ENCODE peak calls at places on chromosomes 5 and 9, in six cellular contexts. U, N, P, A, X and C are unnamed samples.

GRCh38 chr5:82605441-82605973 is 327.4 kb upstream of the RPS23 start:
- DNase-seq in U (no peak), N (no peak), P (no peak), A (no peak), X (peak; percentile 3), C (no peak)

GRCh38 chr5:170306381-170306790 is 8.8 kb upstream of the LCP2 start:
- DNase-seq in U (peak; percentile 70), N (no peak), P (no peak), A (peak; percentile 82), X (no peak), C (peak; percentile 16)

GRCh38 chr9:78239506-78239905 is 3.6 kb downstream of the CEP78 start:
- DNase-seq in U (no peak), N (no peak), P (peak; percentile 63), A (no peak), X (no peak), C (no peak)

GRCh38 chr5:12959744-12960143 is 984.7 kb downstream of the DNAH5 start:
- DNase-seq in U (no peak), N (no peak), P (no peak), A (no peak), X (no peak), C (no peak)

GRCh38 chr5:96816430-96816939 is 8.7 kb upstream of the ERAP1 start:
- DNase-seq in U (no peak), N (peak; percentile 75), P (no peak), A (no peak), X (peak; percentile 67), C (no peak)

GRCh38 chr9:95336281-95336680 is 18.8 kb upstream of the FANCC start:
- DNase-seq in U (peak; percentile 35), N (no peak), P (peak; percentile 74), A (peak; percentile 31), X (no peak), C (no peak)

GRCh38 chr5:35046754-35047153 is 995 bp downstream of the AGXT2 start:
- DNase-seq in U (no peak), N (no peak), P (no peak), A (peak; percentile 99), X (no peak), C (peak; percentile 94)

GRCh38 chr5:137743031-137743640 is 7.2 kb upstream of the KLHL3 start:
- DNase-seq in U (peak; percentile 35), N (no peak), P (peak; percentile 37), A (peak; percentile 87), X (no peak), C (no peak)

GRCh38 chr9:35273591-35273990 is 111.8 kb downstream of the UNC13B start:
- DNase-seq in U (no peak), N (no peak), P (no peak), A (no peak), X (no peak), C (no peak)

GRCh38 chr5:67493676-67494075 is 297.1 kb upstream of the CD180 start:
- DNase-seq in U (no peak), N (no peak), P (peak; percentile 20), A (peak; percentile 45), X (no peak), C (no peak)

GRCh38 chr9:137031904-137032639 is at the start of gene FUT7:
- DNase-seq in U (no peak), N (peak; percentile 75), P (no peak), A (no peak), X (peak; percentile 70), C (no peak)

GRCh38 chr5:92544567-92544966 is 1036.5 kb downstream of the NR2F1-AS1 start:
- DNase-seq in U (no peak), N (no peak), P (no peak), A (peak; percentile 48), X (no peak), C (no peak)

GRCh38 chr5:164051745-164052144 is 546.3 kb downstream of the MAT2B start:
- DNase-seq in U (no peak), N (no peak), P (no peak), A (peak; percentile 84), X (no peak), C (no peak)

GRCh38 chr5:132253008-132253441 is 4.5 kb upstream of the PDLIM4 start:
- DNase-seq in U (no peak), N (no peak), P (no peak), A (no peak), X (no peak), C (no peak)

GRCh38 chr9:110013064-110013463 is 194.9 kb downstream of the C9orf152 start:
- DNase-seq in U (no peak), N (no peak), P (no peak), A (no peak), X (no peak), C (no peak)

GRCh38 chr9:20353931-20354652 is 268.2 kb downstream of the MLLT3 start:
- DNase-seq in U (no peak), N (no peak), P (no peak), A (peak; percentile 80), X (peak; percentile 14), C (no peak)

GRCh38 chr5:134177197-134178171 is 734 bp upstream of the SKP1 start:
- DNase-seq in U (peak; percentile 76), N (peak; percentile 57), P (peak; percentile 39), A (peak; percentile 82), X (peak; percentile 18), C (peak; percentile 25)

GRCh38 chr5:172956936-172957335 is 2.3 kb upstream of the RPL26L1 start:
- DNase-seq in U (no peak), N (no peak), P (no peak), A (no peak), X (no peak), C (no peak)

GRCh38 chr9:72465602-72466001 is 55.8 kb upstream of the TMC1 start:
- DNase-seq in U (no peak), N (no peak), P (no peak), A (peak; percentile 56), X (no peak), C (no peak)

GRCh38 chr5:126097881-126098280 is 325.3 kb upstream of the GRAMD2B start:
- DNase-seq in U (no peak), N (no peak), P (no peak), A (no peak), X (no peak), C (no peak)

DNA sequence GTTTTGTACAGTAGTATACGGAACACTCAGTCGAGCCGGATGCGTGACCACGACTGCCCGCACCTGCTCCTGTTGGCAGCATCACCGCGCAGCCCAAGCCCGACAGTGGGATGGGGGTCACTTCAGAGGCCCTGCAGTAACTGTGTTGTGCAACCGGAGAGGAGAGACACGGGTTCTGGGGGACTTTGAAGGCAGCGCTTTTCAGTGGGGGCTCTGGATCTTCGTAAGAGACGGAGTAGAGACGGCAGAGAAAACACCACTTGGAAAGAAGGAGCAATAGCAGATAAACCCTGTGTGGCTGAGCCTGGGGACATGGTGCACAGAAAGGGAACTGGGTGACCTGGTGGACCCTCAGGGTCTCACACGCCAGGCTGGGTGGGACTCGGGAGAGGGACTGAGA is 28.2 kb upstream of the LPCAT1 start:
- DNase-seq in U (peak; percentile 12), N (no peak), P (no peak), A (no peak), X (no peak), C (no peak)
- H3K4me3 ChIP-seq in U (no peak overlapping the region), N (no peak overlapping the region), P (no peak overlapping the region), A (no peak overlapping the region), X (no peak overlapping the region), C (no peak overlapping the region)

DNA sequence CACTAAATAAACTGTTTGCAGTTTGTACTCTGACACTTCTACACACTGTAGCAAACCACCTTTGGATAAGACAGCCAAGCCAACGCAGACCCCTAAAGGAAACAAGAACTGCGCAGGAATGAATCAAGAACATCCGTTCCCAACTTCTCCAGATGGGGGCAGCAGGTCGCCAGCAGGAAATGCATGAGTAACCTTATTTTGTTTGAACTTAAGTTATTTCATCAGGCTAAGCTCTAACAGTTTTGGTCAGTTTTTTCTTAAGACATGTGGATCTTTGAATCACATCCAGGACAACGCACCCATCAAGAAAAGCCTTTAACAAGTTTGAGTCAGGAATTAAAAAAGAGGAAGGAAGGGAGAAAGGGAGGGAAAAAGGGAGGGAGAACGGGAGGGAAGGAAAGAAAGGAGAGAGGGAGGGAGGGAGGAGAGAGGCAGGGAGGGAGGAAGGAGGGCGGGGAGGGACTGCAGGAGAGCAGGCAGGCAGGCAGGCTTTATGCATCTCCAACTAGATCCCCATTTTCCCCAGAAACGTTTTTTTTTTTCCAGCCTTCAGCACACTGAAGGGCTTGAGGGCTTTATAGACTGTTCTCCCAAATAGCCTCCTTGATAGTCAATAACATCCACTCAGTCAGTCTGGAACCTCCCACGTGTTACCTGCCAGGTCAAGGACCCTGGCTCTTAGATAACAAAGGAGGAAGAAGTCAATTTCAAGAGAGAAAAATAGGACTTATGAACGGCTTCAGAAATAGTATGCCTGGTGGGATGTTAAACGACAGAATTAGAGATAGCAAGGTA is 22.2 kb downstream of the BHMT start:
- DNase-seq in U (peak; percentile 52), N (peak; percentile 51), P (peak; percentile 39), A (peak; percentile 91), X (no peak), C (peak; percentile 78)
- H3K4me3 ChIP-seq in U (peak overlapping the region; percentile 7), N (no peak overlapping the region), P (peak overlapping the region; percentile 16), A (peak overlapping the region; percentile 8), X (no peak overlapping the region), C (peak overlapping the region; percentile 43)

GRCh38 chr5:74250304-74251102 is 390.0 kb downstream of the ENC1 start:
- DNase-seq in U (no peak), N (no peak), P (no peak), A (no peak), X (no peak), C (no peak)
- H3K4me3 ChIP-seq in U (no peak overlapping the region), N (no peak overlapping the region), P (no peak overlapping the region), A (no peak overlapping the region), X (no peak overlapping the region), C (no peak overlapping the region)

GRCh38 chr5:178112545-178112944 is 787 bp upstream of the N4BP3 start:
- DNase-seq in U (no peak), N (no peak), P (no peak), A (no peak), X (no peak), C (no peak)
- H3K4me3 ChIP-seq in U (peak overlapping the region; percentile 66), N (no peak overlapping the region), P (no peak overlapping the region), A (no peak overlapping the region), X (peak overlapping the region; percentile 54), C (no peak overlapping the region)

DNA sequence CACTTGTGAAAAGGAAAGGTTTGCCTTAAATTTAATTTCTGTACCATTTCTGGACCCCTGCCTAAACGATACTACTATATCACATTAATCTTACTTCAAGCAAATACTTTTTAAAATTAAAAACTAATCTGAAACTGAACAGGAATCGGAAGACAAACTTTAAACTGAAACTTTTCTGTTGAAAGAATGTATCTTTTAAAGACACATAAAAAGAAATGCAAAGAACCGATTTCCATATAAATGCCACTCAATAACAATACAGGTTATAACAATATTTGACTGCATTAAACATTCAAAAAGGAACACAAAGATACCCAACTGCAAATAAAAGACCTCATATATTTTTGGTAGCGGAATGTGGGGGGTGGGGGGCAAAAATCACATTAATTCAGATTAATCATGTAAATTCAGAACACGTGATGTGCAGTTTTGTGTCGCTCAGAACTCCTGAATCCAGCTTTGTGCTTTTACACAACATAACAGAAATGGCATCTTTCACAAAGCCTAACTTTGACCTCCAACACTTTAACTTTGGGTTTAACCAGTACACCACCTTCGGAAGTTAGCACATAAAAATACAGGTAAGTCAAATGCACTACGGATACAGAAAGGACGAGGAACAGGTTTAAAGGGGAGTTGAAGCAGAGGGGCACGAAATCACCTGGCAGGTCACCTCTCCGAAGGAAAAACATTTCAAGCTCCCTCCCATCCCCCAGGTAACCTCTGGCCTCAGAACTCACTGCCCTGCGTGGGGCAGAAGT is 912 bp downstream of the LIFR start:
- DNase-seq in U (no peak), N (no peak), P (no peak), A (no peak), X (no peak), C (no peak)
- H3K4me3 ChIP-seq in U (peak overlapping the region; percentile 60), N (peak overlapping the region; percentile 48), P (peak overlapping the region; percentile 78), A (peak overlapping the region; percentile 76), X (no peak overlapping the region), C (peak overlapping the region; percentile 81)